ENCODE peak calls at places on chromosomes 12 and 14, in six cellular contexts. J is renal cortical epithelial cell; P is GM04504; K is activated effector memory CD4-positive, alpha-beta T cell treated with anti-CD3 and anti-CD28 coated beads, Interleukin-2, amount 50 U/mL, for 16 hours; X is occipital lobe; V is CD4-positive, alpha-beta memory T cell. D is an unnamed sample.

GRCh38 chr14:60632257-60632656 is 17.0 kb downstream of the SIX1 start:
- DNase-seq in J (no peak), P (no peak), K (no peak), X (no peak), V (no peak), D (no peak)

GRCh38 chr14:54189358-54190354 is 207.2 kb upstream of the CDKN3 start:
- DNase-seq in J (peak; percentile 89), P (no peak), K (no peak), X (no peak), V (no peak), D (peak; percentile 80)

GRCh38 chr12:110733089-110733715 is 9.5 kb downstream of the PPP1CC start:
- DNase-seq in J (peak; percentile 19), P (peak; percentile 38), K (peak; percentile 28), X (no peak), V (no peak), D (peak; percentile 78)

GRCh38 chr12:44127966-44128365 is 292.1 kb downstream of the TMEM117 start:
- DNase-seq in J (no peak), P (no peak), K (no peak), X (no peak), V (no peak), D (no peak)

GRCh38 chr12:5789469-5789968 is 155.5 kb downstream of the ANO2 start:
- DNase-seq in J (peak; percentile 13), P (no peak), K (no peak), X (no peak), V (no peak), D (no peak)

GRCh38 chr14:80269338-80269935 is 58.1 kb upstream of the DIO2 start:
- DNase-seq in J (peak; percentile 70), P (peak; percentile 18), K (no peak), X (no peak), V (no peak), D (peak; percentile 82)

GRCh38 chr12:2624543-2625266 is 170.1 kb upstream of the FKBP4 start:
- DNase-seq in J (peak; percentile 29), P (no peak), K (no peak), X (no peak), V (no peak), D (peak; percentile 55)

GRCh38 chr12:11834104-11834812 is 184.8 kb downstream of the ETV6 start:
- DNase-seq in J (peak; percentile 89), P (no peak), K (no peak), X (no peak), V (no peak), D (peak; percentile 52)

GRCh38 chr12:92078167-92079053 is 67.2 kb downstream of the BTG1 start:
- DNase-seq in J (peak; percentile 93), P (peak; percentile 99), K (no peak), X (peak; percentile 2), V (no peak), D (peak; percentile 95)

GRCh38 chr12:49548822-49549648 is 10.2 kb downstream of the KCNH3 start:
- DNase-seq in J (no peak), P (no peak), K (peak; percentile 71), X (no peak), V (no peak), D (peak; percentile 20)

GRCh38 chr14:54493293-54493692 is 4.5 kb upstream of the GMFB start:
- DNase-seq in J (no peak), P (no peak), K (no peak), X (no peak), V (no peak), D (no peak)

GRCh38 chr12:71000255-71000654 is 79.7 kb upstream of the PTPRR start:
- DNase-seq in J (no peak), P (no peak), K (no peak), X (no peak), V (no peak), D (no peak)

GRCh38 chr12:102769323-102769916 is 147.6 kb downstream of the PAH start:
- DNase-seq in J (peak; percentile 31), P (peak; percentile 39), K (no peak), X (peak; percentile 29), V (no peak), D (peak; percentile 65)

GRCh38 chr14:105582639-105583038 is 56.3 kb downstream of the TMEM121 start:
- DNase-seq in J (no peak), P (no peak), K (peak; percentile 56), X (no peak), V (no peak), D (peak; percentile 6)

GRCh38 chr12:124094733-124095132 is 121.7 kb downstream of the ZNF664 start:
- DNase-seq in J (no peak), P (no peak), K (peak; percentile 24), X (no peak), V (no peak), D (no peak)

GRCh38 chr12:30533518-30533917 is 162.2 kb downstream of the IPO8 start:
- DNase-seq in J (no peak), P (no peak), K (no peak), X (no peak), V (no peak), D (no peak)

GRCh38 chr14:100585448-100586152 is 1.6 kb downstream of the BEGAIN start:
- DNase-seq in J (no peak), P (no peak), K (peak; percentile 37), X (no peak), V (no peak), D (no peak)

GRCh38 chr12:129657179-129657578 is 246.6 kb downstream of the TMEM132D start:
- DNase-seq in J (no peak), P (no peak), K (no peak), X (no peak), V (no peak), D (no peak)

GRCh38 chr14:77043177-77043983 is 14.9 kb upstream of the IRF2BPL start:
- DNase-seq in J (peak; percentile 62), P (peak; percentile 91), K (peak; percentile 80), X (peak; percentile 30), V (peak; percentile 85), D (peak; percentile 87)

GRCh38 chr12:71686658-71687025 is 760 bp downstream of the TMEM19 start:
- DNase-seq in J (peak; percentile 16), P (no peak), K (no peak), X (no peak), V (no peak), D (peak; percentile 45)

GRCh38 chr14:73437206-73437605 is 21.1 kb downstream of the NUMB start:
- DNase-seq in J (no peak), P (no peak), K (no peak), X (no peak), V (no peak), D (no peak)

GRCh38 chr14:30608533-30609006 is 13.5 kb upstream of the SCFD1 start:
- DNase-seq in J (peak; percentile 92), P (peak; percentile 15), K (no peak), X (no peak), V (no peak), D (peak; percentile 62)

GRCh38 chr12:6788972-6789905 is at the start of gene CD4:
- DNase-seq in J (no peak), P (no peak), K (peak; percentile 90), X (no peak), V (peak; percentile 87), D (no peak)

D was measured in iris pigment epithelial cell.